ENCODE peak calls at places on chromosomes 4 and X, in ten cellular contexts. H is bronchial epithelial cell, J is heart right ventricle, K is NB4, F is activated B cell treated with CpG ODN at 0.5 μM for 24 hours, Q is fibroblast of the aortic adventitia, D is neural crest cell, L is kidney, V is right lobe of liver, M is lower leg skin. Y is an unnamed sample.

GRCh38 chrX:107710617-107711391 is 64.8 kb downstream of the TSC22D3 start:
- DNase-seq in H (peak), J (no peak), K (peak), F (peak), Q (peak), D (no peak), L (no peak), V (no peak), M (peak), Y (peak)

GRCh38 chr4:137861682-137862081 is 329.4 kb upstream of the PCDH18 start:
- DNase-seq in H (peak), J (no peak), K (peak), F (no peak), Q (peak), D (no peak), L (no peak), V (no peak), M (no peak), Y (no peak)

GRCh38 chr4:110900206-110900769 is 277.4 kb upstream of the PITX2 start:
- DNase-seq in H (no peak), J (no peak), K (no peak), F (no peak), Q (peak), D (no peak), L (no peak), V (no peak), M (no peak), Y (no peak)

GRCh38 chr4:181550381-181550780 is 692.8 kb upstream of the TENM3 start:
- DNase-seq in H (no peak), J (no peak), K (no peak), F (no peak), Q (no peak), D (no peak), L (no peak), V (no peak), M (no peak), Y (no peak)

GRCh38 chrX:9690046-9690445 is 75.6 kb downstream of the GPR143 start:
- DNase-seq in H (no peak), J (no peak), K (no peak), F (no peak), Q (no peak), D (no peak), L (no peak), V (no peak), M (no peak), Y (no peak)

GRCh38 chr4:173264245-173264959 is 69.8 kb downstream of the HMGB2 start:
- DNase-seq in H (no peak), J (peak), K (peak), F (no peak), Q (peak), D (no peak), L (no peak), V (no peak), M (no peak), Y (no peak)

GRCh38 chrX:135389717-135390116 is 32.0 kb upstream of the SMIM10L2A start:
- DNase-seq in H (peak), J (no peak), K (no peak), F (no peak), Q (peak), D (no peak), L (no peak), V (no peak), M (no peak), Y (no peak)

GRCh38 chr4:64784125-64784524 is 374.9 kb upstream of the TECRL start:
- DNase-seq in H (peak), J (no peak), K (no peak), F (no peak), Q (peak), D (no peak), L (no peak), V (no peak), M (no peak), Y (no peak)

GRCh38 chr4:127247293-127247952 is 385.3 kb upstream of the INTU start:
- DNase-seq in H (no peak), J (no peak), K (no peak), F (no peak), Q (no peak), D (no peak), L (no peak), V (no peak), M (no peak), Y (no peak)

GRCh38 chr4:77695769-77696168 is 90.1 kb downstream of the CXCL13 start:
- DNase-seq in H (peak), J (no peak), K (peak), F (no peak), Q (peak), D (no peak), L (no peak), V (no peak), M (no peak), Y (no peak)

GRCh38 chr4:101169044-101170014 is 178.0 kb downstream of the PPP3CA start:
- DNase-seq in H (peak), J (no peak), K (peak), F (no peak), Q (peak), D (peak), L (peak), V (peak), M (peak), Y (peak)

GRCh38 chr4:130359537-130359936 is 1263.6 kb downstream of the C4orf33 start:
- DNase-seq in H (peak), J (no peak), K (peak), F (no peak), Q (peak), D (no peak), L (no peak), V (no peak), M (no peak), Y (no peak)
- TF ChIP-seq CTCF in H (no peak), J (no peak), K (no peak), F (no peak), Q (peak), D (peak), L (no peak), V (no peak), M (no peak), Y (peak)

DNA sequence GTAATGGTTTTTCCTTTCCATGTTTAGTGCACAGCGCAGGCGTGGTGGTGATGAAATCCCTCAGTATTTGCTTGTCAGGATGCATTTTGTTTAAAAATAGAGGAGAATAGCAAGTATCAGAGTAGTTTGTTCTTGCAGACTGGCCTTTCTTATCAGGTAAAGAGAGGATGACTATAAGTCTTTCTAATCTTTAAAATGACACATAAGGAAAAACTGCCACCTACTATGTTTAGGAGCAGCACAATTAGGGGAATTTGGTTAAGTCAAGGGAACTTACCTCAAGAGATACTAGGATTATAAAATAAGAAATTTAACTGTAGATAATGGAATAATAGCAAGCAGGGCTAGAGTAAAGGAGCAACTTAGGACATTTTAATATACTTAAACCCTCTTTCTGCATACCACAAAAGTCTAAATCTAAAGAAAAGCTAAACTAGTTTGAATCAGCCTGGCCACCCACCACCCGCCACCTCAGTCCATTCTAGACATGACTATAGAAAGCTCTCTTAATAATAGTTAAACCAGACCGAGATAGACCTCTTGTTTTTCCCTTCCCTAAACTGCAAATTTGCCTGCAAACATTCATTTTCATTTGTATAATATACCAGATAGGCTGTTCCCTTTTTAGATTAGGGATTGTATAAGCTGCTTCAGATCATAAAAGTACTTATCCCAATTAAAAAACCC is 62.0 kb downstream of the APOOL start:
- DNase-seq in H (no peak), J (no peak), K (no peak), F (no peak), Q (no peak), D (no peak), L (no peak), V (no peak), M (no peak), Y (no peak)
- TF ChIP-seq CTCF in H (no peak), J (no peak), K (no peak), F (no peak), Q (no peak), D (no peak), L (no peak), V (no peak), M (no peak), Y (no peak)

GRCh38 chrX:55451990-55452824 is at the start of gene MAGEH1:
- DNase-seq in H (peak), J (peak), K (peak), F (peak), Q (peak), D (peak), L (peak), V (peak), M (peak), Y (peak)

GRCh38 chrX:55452825-55453124 is 848 bp downstream of the MAGEH1 start:
- DNase-seq in H (no peak), J (no peak), K (peak), F (no peak), Q (no peak), D (no peak), L (no peak), V (no peak), M (no peak), Y (no peak)

GRCh38 chrX:55451125-55451524 is 802 bp upstream of the MAGEH1 start:
- DNase-seq in H (no peak), J (no peak), K (no peak), F (no peak), Q (no peak), D (no peak), L (no peak), V (no peak), M (no peak), Y (no peak)

GRCh38 chrX:55451626-55451989 is 319 bp upstream of the MAGEH1 start:
- DNase-seq in H (peak), J (no peak), K (no peak), F (no peak), Q (no peak), D (no peak), L (no peak), V (no peak), M (no peak), Y (no peak)

GRCh38 chrX:55450259-55450658 is 1.7 kb upstream of the MAGEH1 start:
- DNase-seq in H (no peak), J (no peak), K (peak), F (no peak), Q (peak), D (no peak), L (no peak), V (no peak), M (no peak), Y (no peak)
- TF ChIP-seq CTCF in H (no peak), J (no peak), K (no peak), F (no peak), Q (peak), D (peak), L (no peak), V (peak), M (no peak), Y (peak)

GRCh38 chr4:5824635-5825034 is 68.3 kb downstream of the CRMP1 start:
- DNase-seq in H (peak), J (no peak), K (peak), F (no peak), Q (peak), D (peak), L (no peak), V (no peak), M (no peak), Y (peak)
- TF ChIP-seq CTCF in H (peak), J (peak), K (peak), F (no peak), Q (peak), D (peak), L (peak), V (peak), M (no peak), Y (peak)

Y was measured in GM13977.